ENCODE peak calls at places on chromosomes 4 and X, in six cellular contexts. S is bronchial epithelial cell, Y is Calu3, G is endothelial cell, F is osteocyte, T is OCI-LY7. J is an unnamed sample.

GRCh38 chr4:114684462-114684861 is 85.9 kb downstream of the UGT8 start:
- DNase-seq in T (no peak), S (no peak), F (no peak), Y (no peak), G (no peak), J (no peak)

GRCh38 chr4:113077611-113078010 is 28.2 kb downstream of the ANK2 start:
- DNase-seq in T (no peak), G (no peak), F (no peak), S (no peak), Y (no peak), J (no peak)

GRCh38 chrX:4622768-4623167 is 909.3 kb upstream of the PRKX start:
- DNase-seq in G (no peak), T (no peak), S (no peak), Y (no peak), F (no peak), J (no peak)

GRCh38 chr4:17276821-17277220 is 235.1 kb downstream of the QDPR start:
- DNase-seq in G (no peak), T (no peak), S (no peak), Y (no peak), F (no peak), J (no peak)

GRCh38 chr4:39036172-39036571 is 4.0 kb upstream of the TMEM156 start:
- DNase-seq in G (no peak), S (peak; percentile 93), T (no peak), Y (peak; percentile 34), F (no peak), J (no peak)

GRCh38 chr4:10721616-10722015 is 37.0 kb upstream of the CLNK start:
- DNase-seq in Y (no peak), F (no peak), T (no peak), S (no peak), G (no peak), J (no peak)

GRCh38 chr4:166991162-166991561 is 243.1 kb downstream of the SPOCK3 start:
- DNase-seq in G (no peak), F (no peak), Y (no peak), S (no peak), T (no peak), J (no peak)

GRCh38 chr4:175431635-175432034 is 380.4 kb downstream of the GPM6A start:
- DNase-seq in G (no peak), T (no peak), S (no peak), Y (no peak), F (no peak), J (no peak)

GRCh38 chr4:176359590-176359989 is 39.8 kb downstream of the SPCS3 start:
- DNase-seq in F (no peak), T (no peak), S (no peak), Y (no peak), G (no peak), J (no peak)

GRCh38 chr4:168981460-168981859 is 28.6 kb downstream of the CBR4 start:
- DNase-seq in S (peak; percentile 14), Y (no peak), G (no peak), T (no peak), F (no peak), J (no peak)

GRCh38 chr4:87732033-87732770 is 67.2 kb upstream of the IBSP start:
- DNase-seq in S (peak; percentile 27), T (no peak), F (no peak), Y (no peak), G (no peak), J (no peak)

GRCh38 chrX:152915541-152916241 is 17.8 kb downstream of the ZNF185 start:
- DNase-seq in S (peak; percentile 39), T (peak; percentile 31), F (no peak), Y (peak; percentile 21), G (peak; percentile 52), J (peak; percentile 24)

GRCh38 chr4:84451546-84451945 is 47.5 kb downstream of the NKX6-1 start:
- DNase-seq in Y (no peak), S (peak; percentile 13), G (no peak), F (no peak), T (peak; percentile 1), J (no peak)

GRCh38 chrX:155179343-155179997 is 36.8 kb upstream of the VBP1 start:
- DNase-seq in F (no peak), T (no peak), G (no peak), Y (no peak), S (peak; percentile 17), J (no peak)

GRCh38 chr4:90442619-90443018 is 315.4 kb downstream of the CCSER1 start:
- DNase-seq in G (no peak), S (no peak), T (no peak), Y (no peak), F (no peak), J (no peak)

GRCh38 chr4:24105183-24106039 is 215.6 kb upstream of the PPARGC1A start:
- DNase-seq in F (no peak), S (peak; percentile 88), G (no peak), T (no peak), Y (no peak), J (no peak)

GRCh38 chr4:125526420-125526819 is 211.7 kb downstream of the FAT4 start:
- DNase-seq in T (no peak), G (no peak), S (no peak), Y (no peak), F (no peak), J (no peak)
- TF ChIP-seq CTCF in T (no peak), G (peak; percentile 74), S (no peak), Y (no peak), F (peak; percentile 31), J (no peak)

GRCh38 chr4:125760956-125761355 is 446.2 kb downstream of the FAT4 start:
- DNase-seq in G (no peak), S (no peak), T (no peak), Y (no peak), F (no peak), J (no peak)

GRCh38 chr4:125765936-125766335 is 451.2 kb downstream of the FAT4 start:
- DNase-seq in Y (no peak), F (no peak), G (no peak), S (peak; percentile 10), T (no peak), J (no peak)

GRCh38 chr4:125758438-125758837 is 443.7 kb downstream of the FAT4 start:
- DNase-seq in T (no peak), F (no peak), Y (no peak), G (no peak), S (no peak), J (no peak)

GRCh38 chr4:125762537-125762936 is 447.8 kb downstream of the FAT4 start:
- DNase-seq in T (no peak), F (no peak), G (no peak), Y (no peak), S (no peak), J (no peak)
- TF ChIP-seq CTCF in T (no peak), F (peak; percentile 45), G (peak; percentile 21), Y (no peak), S (no peak), J (no peak)

DNA sequence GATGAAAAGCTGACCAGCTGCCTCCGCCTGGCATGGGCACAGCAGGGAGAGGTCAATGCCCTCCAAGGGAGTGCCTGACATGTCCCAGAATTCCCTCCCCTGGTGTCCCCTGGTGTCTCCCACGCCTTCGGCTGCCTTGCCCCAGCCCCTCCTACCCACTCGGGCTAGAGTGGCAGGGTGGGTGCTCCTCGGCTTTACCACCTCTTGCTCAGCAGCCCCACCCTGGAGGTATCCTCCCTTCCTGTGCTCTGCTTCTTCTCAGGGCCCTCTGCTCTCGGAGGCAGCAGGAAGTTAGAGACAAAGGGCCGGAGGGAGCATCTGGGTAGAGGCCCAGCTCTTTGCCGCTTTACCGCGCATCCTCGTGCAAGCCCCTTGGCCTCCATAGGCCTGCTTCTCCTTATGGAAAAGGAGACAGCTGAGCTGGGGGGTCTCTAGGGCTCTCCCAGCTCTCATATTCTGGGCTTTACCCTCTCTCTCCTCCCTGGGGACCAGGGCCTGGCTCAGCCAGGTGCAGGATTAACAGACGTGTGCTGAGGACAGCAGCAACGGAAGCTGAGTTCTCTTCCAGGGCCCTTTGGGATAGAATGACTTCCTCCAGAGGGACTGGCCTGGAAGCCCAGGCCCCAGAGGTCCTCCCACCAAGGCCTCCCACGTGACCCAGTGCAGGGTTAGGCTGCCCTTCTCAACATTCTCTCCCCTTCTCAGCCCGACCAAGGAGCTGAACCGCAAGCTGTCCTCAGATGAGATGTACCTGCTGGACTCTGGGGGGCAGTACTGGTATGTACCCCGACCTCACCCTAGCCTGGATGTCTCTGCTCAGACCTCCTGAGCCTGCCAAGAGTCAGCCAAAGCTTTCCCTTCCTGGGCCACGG is 17.2 kb downstream of the XPNPEP2 start:
- DNase-seq in Y (no peak), F (no peak), T (peak; percentile 66), S (no peak), G (no peak), J (no peak)
- TF ChIP-seq CTCF in Y (no peak), F (no peak), T (peak; percentile 58), S (no peak), G (no peak), J (no peak)

GRCh38 chrX:149940015-149940716 is 1.9 kb upstream of the EOLA2 start:
- DNase-seq in G (peak; percentile 81), Y (peak; percentile 93), S (peak; percentile 90), T (peak; percentile 90), F (peak; percentile 96), J (peak; percentile 75)
- TF ChIP-seq CTCF in G (no peak), Y (peak; percentile 43), S (no peak), T (no peak), F (no peak), J (no peak)